ENCODE peak calls at places on chromosomes 5 and 9, in eight cellular contexts. One of them, this sample, is unnamed.

GRCh38 chr9:137320555-137321384 is 18.7 kb upstream of the NRARP start:
- DNase-seq in WERI-Rb-1: no peak
- DNase-seq in aorta: peak; percentile 49
- DNase-seq in H9: peak; percentile 58
- DNase-seq in NCI-H1105 treated with DMSO at 0.1 percent for 48 hours: no peak
- DNase-seq in psoas muscle: peak; percentile 57
- DNase-seq in epithelial cell of esophagus: no peak
- DNase-seq in astrocyte: no peak
- DNase-seq in this sample: no peak

GRCh38 chr9:90921104-90921503 is 119.5 kb downstream of the SYK start:
- DNase-seq in WERI-Rb-1: no peak
- DNase-seq in aorta: peak; percentile 80
- DNase-seq in H9: no peak
- DNase-seq in NCI-H1105 treated with DMSO at 0.1 percent for 48 hours: peak; percentile 89
- DNase-seq in psoas muscle: peak; percentile 98
- DNase-seq in epithelial cell of esophagus: peak; percentile 98
- DNase-seq in astrocyte: no peak
- DNase-seq in this sample: no peak

GRCh38 chr9:5509573-5509972 is 758 bp upstream of the PDCD1LG2 start:
- DNase-seq in WERI-Rb-1: no peak
- DNase-seq in aorta: no peak
- DNase-seq in H9: no peak
- DNase-seq in NCI-H1105 treated with DMSO at 0.1 percent for 48 hours: no peak
- DNase-seq in psoas muscle: no peak
- DNase-seq in epithelial cell of esophagus: peak; percentile 94
- DNase-seq in astrocyte: peak; percentile 99
- DNase-seq in this sample: peak; percentile 97

GRCh38 chr5:123174916-123175481 is 86.0 kb downstream of the PRDM6 start:
- DNase-seq in WERI-Rb-1: no peak
- DNase-seq in aorta: no peak
- DNase-seq in H9: no peak
- DNase-seq in NCI-H1105 treated with DMSO at 0.1 percent for 48 hours: no peak
- DNase-seq in psoas muscle: no peak
- DNase-seq in epithelial cell of esophagus: no peak
- DNase-seq in astrocyte: no peak
- DNase-seq in this sample: no peak

GRCh38 chr9:36450110-36450732 is 50.2 kb upstream of the RNF38 start:
- DNase-seq in WERI-Rb-1: peak; percentile 21
- DNase-seq in aorta: no peak
- DNase-seq in H9: no peak
- DNase-seq in NCI-H1105 treated with DMSO at 0.1 percent for 48 hours: peak; percentile 55
- DNase-seq in psoas muscle: no peak
- DNase-seq in epithelial cell of esophagus: peak; percentile 51
- DNase-seq in astrocyte: no peak
- DNase-seq in this sample: peak; percentile 13

GRCh38 chr5:180470966-180471582 is 23.1 kb upstream of the CNOT6 start:
- DNase-seq in WERI-Rb-1: peak; percentile 45
- DNase-seq in aorta: peak; percentile 58
- DNase-seq in H9: peak; percentile 74
- DNase-seq in NCI-H1105 treated with DMSO at 0.1 percent for 48 hours: peak; percentile 17
- DNase-seq in psoas muscle: no peak
- DNase-seq in epithelial cell of esophagus: peak; percentile 43
- DNase-seq in astrocyte: peak; percentile 27
- DNase-seq in this sample: peak; percentile 45

GRCh38 chr5:66742083-66742895 is 146.1 kb downstream of the MAST4 start:
- DNase-seq in WERI-Rb-1: peak; percentile 23
- DNase-seq in aorta: no peak
- DNase-seq in H9: peak; percentile 36
- DNase-seq in NCI-H1105 treated with DMSO at 0.1 percent for 48 hours: no peak
- DNase-seq in psoas muscle: peak; percentile 64
- DNase-seq in epithelial cell of esophagus: peak; percentile 26
- DNase-seq in astrocyte: no peak
- DNase-seq in this sample: peak; percentile 6

GRCh38 chr9:69078069-69078468 is 42.5 kb downstream of the FXN start:
- DNase-seq in WERI-Rb-1: no peak
- DNase-seq in aorta: no peak
- DNase-seq in H9: no peak
- DNase-seq in NCI-H1105 treated with DMSO at 0.1 percent for 48 hours: no peak
- DNase-seq in psoas muscle: no peak
- DNase-seq in epithelial cell of esophagus: no peak
- DNase-seq in astrocyte: no peak
- DNase-seq in this sample: no peak

GRCh38 chr9:811101-811531 is 30.4 kb upstream of the DMRT1 start:
- DNase-seq in WERI-Rb-1: no peak
- DNase-seq in aorta: no peak
- DNase-seq in H9: no peak
- DNase-seq in NCI-H1105 treated with DMSO at 0.1 percent for 48 hours: no peak
- DNase-seq in psoas muscle: no peak
- DNase-seq in epithelial cell of esophagus: peak; percentile 93
- DNase-seq in astrocyte: peak; percentile 30
- DNase-seq in this sample: peak; percentile 69

GRCh38 chr9:137168907-137169763 is 716 bp downstream of the LRRC26 start:
- DNase-seq in WERI-Rb-1: peak; percentile 59
- DNase-seq in aorta: no peak
- DNase-seq in H9: peak; percentile 86
- DNase-seq in NCI-H1105 treated with DMSO at 0.1 percent for 48 hours: peak; percentile 83
- DNase-seq in psoas muscle: no peak
- DNase-seq in epithelial cell of esophagus: peak; percentile 70
- DNase-seq in astrocyte: peak; percentile 12
- DNase-seq in this sample: peak; percentile 50

GRCh38 chr9:119365291-119366027 is 3.8 kb downstream of the BRINP1 start:
- DNase-seq in WERI-Rb-1: peak; percentile 72
- DNase-seq in aorta: no peak
- DNase-seq in H9: peak; percentile 87
- DNase-seq in NCI-H1105 treated with DMSO at 0.1 percent for 48 hours: peak; percentile 42
- DNase-seq in psoas muscle: no peak
- DNase-seq in epithelial cell of esophagus: peak; percentile 43
- DNase-seq in astrocyte: no peak
- DNase-seq in this sample: peak; percentile 3

GRCh38 chr9:85158512-85158911 is 489.0 kb downstream of the NTRK2 start:
- DNase-seq in WERI-Rb-1: no peak
- DNase-seq in aorta: no peak
- DNase-seq in H9: no peak
- DNase-seq in NCI-H1105 treated with DMSO at 0.1 percent for 48 hours: no peak
- DNase-seq in psoas muscle: no peak
- DNase-seq in epithelial cell of esophagus: no peak
- DNase-seq in astrocyte: no peak
- DNase-seq in this sample: no peak

GRCh38 chr9:87973791-87974292 is 491 bp downstream of the CDK20 start:
- DNase-seq in WERI-Rb-1: peak; percentile 25
- DNase-seq in aorta: no peak
- DNase-seq in H9: no peak
- DNase-seq in NCI-H1105 treated with DMSO at 0.1 percent for 48 hours: no peak
- DNase-seq in psoas muscle: no peak
- DNase-seq in epithelial cell of esophagus: no peak
- DNase-seq in astrocyte: no peak
- DNase-seq in this sample: no peak

GRCh38 chr5:150022681-150023080 is 22.1 kb downstream of the HMGXB3 start:
- DNase-seq in WERI-Rb-1: no peak
- DNase-seq in aorta: no peak
- DNase-seq in H9: peak; percentile 31
- DNase-seq in NCI-H1105 treated with DMSO at 0.1 percent for 48 hours: no peak
- DNase-seq in psoas muscle: no peak
- DNase-seq in epithelial cell of esophagus: no peak
- DNase-seq in astrocyte: no peak
- DNase-seq in this sample: no peak

GRCh38 chr5:51382759-51383493 is at the start of gene ISL1:
- DNase-seq in WERI-Rb-1: no peak
- DNase-seq in aorta: peak; percentile 63
- DNase-seq in H9: peak; percentile 94
- DNase-seq in NCI-H1105 treated with DMSO at 0.1 percent for 48 hours: peak; percentile 91
- DNase-seq in psoas muscle: peak; percentile 67
- DNase-seq in epithelial cell of esophagus: peak; percentile 98
- DNase-seq in astrocyte: peak; percentile 46
- DNase-seq in this sample: no peak

GRCh38 chr9:84839538-84839937 is 170.0 kb downstream of the NTRK2 start:
- DNase-seq in WERI-Rb-1: no peak
- DNase-seq in aorta: no peak
- DNase-seq in H9: no peak
- DNase-seq in NCI-H1105 treated with DMSO at 0.1 percent for 48 hours: no peak
- DNase-seq in psoas muscle: no peak
- DNase-seq in epithelial cell of esophagus: peak; percentile 60
- DNase-seq in astrocyte: peak; percentile 74
- DNase-seq in this sample: no peak

GRCh38 chr9:94127806-94128205 is 43.5 kb downstream of the PTPDC1 start:
- DNase-seq in WERI-Rb-1: no peak
- DNase-seq in aorta: no peak
- DNase-seq in H9: no peak
- DNase-seq in NCI-H1105 treated with DMSO at 0.1 percent for 48 hours: no peak
- DNase-seq in psoas muscle: no peak
- DNase-seq in epithelial cell of esophagus: no peak
- DNase-seq in astrocyte: no peak
- DNase-seq in this sample: no peak

GRCh38 chr5:17396247-17396646 is 101.8 kb upstream of the TAF11L2 start:
- DNase-seq in WERI-Rb-1: no peak
- DNase-seq in aorta: no peak
- DNase-seq in H9: no peak
- DNase-seq in NCI-H1105 treated with DMSO at 0.1 percent for 48 hours: no peak
- DNase-seq in psoas muscle: no peak
- DNase-seq in epithelial cell of esophagus: no peak
- DNase-seq in astrocyte: peak; percentile 71
- DNase-seq in this sample: no peak

GRCh38 chr9:89137548-89138462 is 40.8 kb downstream of the SHC3 start:
- DNase-seq in WERI-Rb-1: no peak
- DNase-seq in aorta: peak; percentile 70
- DNase-seq in H9: no peak
- DNase-seq in NCI-H1105 treated with DMSO at 0.1 percent for 48 hours: no peak
- DNase-seq in psoas muscle: peak; percentile 45
- DNase-seq in epithelial cell of esophagus: peak; percentile 93
- DNase-seq in astrocyte: peak; percentile 95
- DNase-seq in this sample: peak; percentile 93

GRCh38 chr5:171957591-171958251 is 48.7 kb downstream of the FBXW11 start:
- DNase-seq in WERI-Rb-1: no peak
- DNase-seq in aorta: no peak
- DNase-seq in H9: no peak
- DNase-seq in NCI-H1105 treated with DMSO at 0.1 percent for 48 hours: no peak
- DNase-seq in psoas muscle: no peak
- DNase-seq in epithelial cell of esophagus: no peak
- DNase-seq in astrocyte: no peak
- DNase-seq in this sample: no peak

GRCh38 chr9:95316274-95316673 is 1.2 kb downstream of the FANCC start:
- DNase-seq in WERI-Rb-1: no peak
- DNase-seq in aorta: no peak
- DNase-seq in H9: no peak
- DNase-seq in NCI-H1105 treated with DMSO at 0.1 percent for 48 hours: peak; percentile 35
- DNase-seq in psoas muscle: no peak
- DNase-seq in epithelial cell of esophagus: no peak
- DNase-seq in astrocyte: no peak
- DNase-seq in this sample: no peak

GRCh38 chr9:115494958-115495690 is 377.2 kb upstream of the TNC start:
- DNase-seq in WERI-Rb-1: no peak
- DNase-seq in aorta: no peak
- DNase-seq in H9: no peak
- DNase-seq in NCI-H1105 treated with DMSO at 0.1 percent for 48 hours: no peak
- DNase-seq in psoas muscle: no peak
- DNase-seq in epithelial cell of esophagus: peak; percentile 43
- DNase-seq in astrocyte: no peak
- DNase-seq in this sample: no peak

GRCh38 chr5:135208555-135209494 is 174.8 kb upstream of the PITX1 start:
- DNase-seq in WERI-Rb-1: peak; percentile 4
- DNase-seq in aorta: peak; percentile 83
- DNase-seq in H9: peak; percentile 30
- DNase-seq in NCI-H1105 treated with DMSO at 0.1 percent for 48 hours: no peak
- DNase-seq in psoas muscle: peak; percentile 67
- DNase-seq in epithelial cell of esophagus: peak; percentile 89
- DNase-seq in astrocyte: peak; percentile 95
- DNase-seq in this sample: peak; percentile 97

GRCh38 chr5:67290620-67291019 is 94.0 kb upstream of the CD180 start:
- DNase-seq in WERI-Rb-1: no peak
- DNase-seq in aorta: no peak
- DNase-seq in H9: no peak
- DNase-seq in NCI-H1105 treated with DMSO at 0.1 percent for 48 hours: no peak
- DNase-seq in psoas muscle: no peak
- DNase-seq in epithelial cell of esophagus: no peak
- DNase-seq in astrocyte: peak; percentile 45
- DNase-seq in this sample: no peak

GRCh38 chr9:20659474-20659962 is 24.5 kb upstream of the FOCAD start:
- DNase-seq in WERI-Rb-1: no peak
- DNase-seq in aorta: no peak
- DNase-seq in H9: no peak
- DNase-seq in NCI-H1105 treated with DMSO at 0.1 percent for 48 hours: no peak
- DNase-seq in psoas muscle: no peak
- DNase-seq in epithelial cell of esophagus: peak; percentile 10
- DNase-seq in astrocyte: no peak
- DNase-seq in this sample: no peak

GRCh38 chr9:37486616-37487544 is 1.1 kb downstream of the POLR1E start:
- DNase-seq in WERI-Rb-1: no peak
- DNase-seq in aorta: peak; percentile 82
- DNase-seq in H9: no peak
- DNase-seq in NCI-H1105 treated with DMSO at 0.1 percent for 48 hours: no peak
- DNase-seq in psoas muscle: no peak
- DNase-seq in epithelial cell of esophagus: peak; percentile 89
- DNase-seq in astrocyte: peak; percentile 96
- DNase-seq in this sample: peak; percentile 36

GRCh38 chr9:101485873-101486692 is 47.6 kb upstream of the RNF20 start:
- DNase-seq in WERI-Rb-1: peak; percentile 47
- DNase-seq in aorta: peak; percentile 65
- DNase-seq in H9: peak; percentile 75
- DNase-seq in NCI-H1105 treated with DMSO at 0.1 percent for 48 hours: peak; percentile 53
- DNase-seq in psoas muscle: peak; percentile 66
- DNase-seq in epithelial cell of esophagus: peak; percentile 36
- DNase-seq in astrocyte: no peak
- DNase-seq in this sample: no peak

GRCh38 chr5:151480384-151480783 is 33.0 kb downstream of the SLC36A1 start:
- DNase-seq in WERI-Rb-1: peak; percentile 31
- DNase-seq in aorta: no peak
- DNase-seq in H9: no peak
- DNase-seq in NCI-H1105 treated with DMSO at 0.1 percent for 48 hours: no peak
- DNase-seq in psoas muscle: no peak
- DNase-seq in epithelial cell of esophagus: no peak
- DNase-seq in astrocyte: peak; percentile 27
- DNase-seq in this sample: no peak

GRCh38 chr9:76085596-76085995 is 195.1 kb downstream of the PCSK5 start:
- DNase-seq in WERI-Rb-1: no peak
- DNase-seq in aorta: no peak
- DNase-seq in H9: no peak
- DNase-seq in NCI-H1105 treated with DMSO at 0.1 percent for 48 hours: no peak
- DNase-seq in psoas muscle: no peak
- DNase-seq in epithelial cell of esophagus: no peak
- DNase-seq in astrocyte: no peak
- DNase-seq in this sample: no peak

GRCh38 chr5:86671536-86671935 is 53.8 kb downstream of the COX7C start:
- DNase-seq in WERI-Rb-1: no peak
- DNase-seq in aorta: no peak
- DNase-seq in H9: no peak
- DNase-seq in NCI-H1105 treated with DMSO at 0.1 percent for 48 hours: no peak
- DNase-seq in psoas muscle: no peak
- DNase-seq in epithelial cell of esophagus: no peak
- DNase-seq in astrocyte: no peak
- DNase-seq in this sample: no peak

GRCh38 chr9:82996931-82997330 is 66.0 kb downstream of the RASEF start:
- DNase-seq in WERI-Rb-1: no peak
- DNase-seq in aorta: no peak
- DNase-seq in H9: no peak
- DNase-seq in NCI-H1105 treated with DMSO at 0.1 percent for 48 hours: no peak
- DNase-seq in psoas muscle: no peak
- DNase-seq in epithelial cell of esophagus: no peak
- DNase-seq in astrocyte: peak; percentile 83
- DNase-seq in this sample: no peak

GRCh38 chr9:94250456-94250855 is 8.6 kb upstream of the ZNF169 start:
- DNase-seq in WERI-Rb-1: no peak
- DNase-seq in aorta: no peak
- DNase-seq in H9: no peak
- DNase-seq in NCI-H1105 treated with DMSO at 0.1 percent for 48 hours: no peak
- DNase-seq in psoas muscle: no peak
- DNase-seq in epithelial cell of esophagus: peak; percentile 14
- DNase-seq in astrocyte: no peak
- DNase-seq in this sample: peak; percentile 10

GRCh38 chr9:114666841-114667240 is 9.2 kb upstream of the TEX53 start:
- DNase-seq in WERI-Rb-1: no peak
- DNase-seq in aorta: no peak
- DNase-seq in H9: no peak
- DNase-seq in NCI-H1105 treated with DMSO at 0.1 percent for 48 hours: no peak
- DNase-seq in psoas muscle: no peak
- DNase-seq in epithelial cell of esophagus: no peak
- DNase-seq in astrocyte: no peak
- DNase-seq in this sample: no peak

GRCh38 chr9:127987103-127987614 is 6.4 kb upstream of the EEIG1 start:
- DNase-seq in WERI-Rb-1: no peak
- DNase-seq in aorta: no peak
- DNase-seq in H9: no peak
- DNase-seq in NCI-H1105 treated with DMSO at 0.1 percent for 48 hours: no peak
- DNase-seq in psoas muscle: peak; percentile 92
- DNase-seq in epithelial cell of esophagus: peak; percentile 66
- DNase-seq in astrocyte: peak; percentile 53
- DNase-seq in this sample: peak; percentile 88

This sample was measured in A172.